ENCODE peak calls at places on chromosomes 13 and 19, in four cellular contexts. F is stomach, N is skeletal muscle cell, B is activated T-helper 1 cell treated with Interleukin-2 at 50 U/mL for 16 hours. K is an unnamed sample.

GRCh38 chr13:40665061-40665753 is 1.2 kb downstream of the FOXO1 start:
- DNase-seq in F (peak), N (no peak), B (no peak), K (no peak)

GRCh38 chr13:23654111-23655110 is 84.2 kb downstream of the TNFRSF19 start:
- DNase-seq in F (peak), N (no peak), B (no peak), K (no peak)

GRCh38 chr13:33053397-33054066 is 37.3 kb downstream of the KL start:
- DNase-seq in F (no peak), N (no peak), B (no peak), K (no peak)

GRCh38 chr13:22047082-22047784 is 376.4 kb downstream of the FGF9 start:
- DNase-seq in F (no peak), N (no peak), B (no peak), K (no peak)

GRCh38 chr13:51020600-51020999 is 90.5 kb downstream of the C13orf42 start:
- DNase-seq in F (no peak), N (no peak), B (no peak), K (no peak)

GRCh38 chr13:110866491-110867170 is 48.2 kb downstream of the ANKRD10 start:
- DNase-seq in F (no peak), N (no peak), B (no peak), K (no peak)

GRCh38 chr19:32873560-32873959 is 4.0 kb upstream of the SLC7A9 start:
- DNase-seq in F (no peak), N (no peak), B (no peak), K (no peak)

GRCh38 chr19:4693471-4694121 is 23.5 kb upstream of the MYDGF start:
- DNase-seq in F (no peak), N (no peak), B (no peak), K (no peak)